ENCODE peak calls at places on chromosomes 2 and 18, in six cellular contexts. G, Q, F, R, E and Y are unnamed samples.

GRCh38 chr2:53317863-53318262 is 449.7 kb upstream of the CHAC2 start:
- DNase-seq in G (no peak), Q (no peak), F (peak; percentile 19), R (no peak), E (peak; percentile 21), Y (no peak)

GRCh38 chr2:41870948-41871522 is 176.8 kb upstream of the PKDCC start:
- DNase-seq in G (peak; percentile 32), Q (no peak), F (peak; percentile 52), R (no peak), E (no peak), Y (peak; percentile 66)

GRCh38 chr2:102753563-102754159 is 8.2 kb upstream of the TMEM182 start:
- DNase-seq in G (peak; percentile 38), Q (peak; percentile 32), F (peak; percentile 51), R (peak; percentile 69), E (peak; percentile 47), Y (peak; percentile 75)

GRCh38 chr18:59005266-59005665 is 134.4 kb upstream of the SEC11C start:
- DNase-seq in G (peak; percentile 57), Q (no peak), F (peak; percentile 61), R (peak; percentile 37), E (no peak), Y (peak; percentile 99)

GRCh38 chr2:38097611-38098350 is 21.8 kb upstream of the CYP1B1 start:
- DNase-seq in G (peak; percentile 73), Q (no peak), F (peak; percentile 78), R (no peak), E (peak; percentile 31), Y (no peak)

GRCh38 chr2:5520352-5520996 is 171.7 kb upstream of the SOX11 start:
- DNase-seq in G (peak; percentile 63), Q (no peak), F (peak; percentile 69), R (peak; percentile 4), E (no peak), Y (no peak)

GRCh38 chr2:174439950-174440349 is 44.4 kb downstream of the SCRN3 start:
- DNase-seq in G (no peak), Q (no peak), F (no peak), R (no peak), E (no peak), Y (no peak)

GRCh38 chr2:14907014-14907612 is 274.6 kb downstream of the LRATD1 start:
- DNase-seq in G (no peak), Q (no peak), F (no peak), R (peak; percentile 33), E (no peak), Y (peak; percentile 62)

GRCh38 chr18:6215888-6216287 is 198.8 kb downstream of the L3MBTL4 start:
- DNase-seq in G (no peak), Q (no peak), F (no peak), R (no peak), E (no peak), Y (no peak)

GRCh38 chr2:161102770-161103450 is 57.3 kb upstream of the TANK start:
- DNase-seq in G (no peak), Q (no peak), F (peak; percentile 14), R (peak; percentile 61), E (peak; percentile 36), Y (peak; percentile 54)

GRCh38 chr2:205937193-205937592 is 148.8 kb downstream of the INO80D start:
- DNase-seq in G (no peak), Q (no peak), F (no peak), R (no peak), E (no peak), Y (no peak)

DNA sequence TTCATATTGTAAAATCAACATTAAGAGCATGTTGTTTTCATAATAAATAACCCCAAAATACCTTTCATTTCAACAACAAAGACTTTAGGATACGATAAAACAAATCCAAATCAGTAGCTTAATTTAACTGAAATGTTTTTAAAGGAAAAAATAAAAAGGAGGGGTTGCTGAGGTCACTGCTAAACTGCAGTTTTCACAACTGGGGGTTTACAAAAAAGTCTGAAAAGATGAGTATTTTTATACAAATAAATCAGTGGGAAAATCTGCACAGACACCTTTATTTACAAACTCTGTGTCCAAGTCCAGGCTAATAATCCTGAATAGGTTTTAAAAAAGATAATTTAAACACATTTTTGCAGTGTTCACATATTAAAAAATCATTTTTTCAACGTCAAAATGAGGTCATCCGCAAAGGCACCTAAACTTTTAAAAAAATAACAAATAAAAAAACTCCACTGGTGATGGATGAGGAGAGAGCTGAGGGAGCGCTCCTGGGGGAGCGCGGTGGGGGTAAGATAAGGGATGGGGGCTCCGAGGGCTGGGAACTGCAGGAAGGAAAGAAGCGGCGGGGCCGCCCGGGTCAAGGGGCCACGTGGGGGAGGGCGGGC is 3.1 kb downstream of the DLX2 start:
- DNase-seq in G (no peak), Q (no peak), F (no peak), R (no peak), E (no peak), Y (no peak)
- TF ChIP-seq EZH2 in G (no peak), Q (no peak), F (no peak), R (no peak), E (no peak), Y (no peak)

DNA sequence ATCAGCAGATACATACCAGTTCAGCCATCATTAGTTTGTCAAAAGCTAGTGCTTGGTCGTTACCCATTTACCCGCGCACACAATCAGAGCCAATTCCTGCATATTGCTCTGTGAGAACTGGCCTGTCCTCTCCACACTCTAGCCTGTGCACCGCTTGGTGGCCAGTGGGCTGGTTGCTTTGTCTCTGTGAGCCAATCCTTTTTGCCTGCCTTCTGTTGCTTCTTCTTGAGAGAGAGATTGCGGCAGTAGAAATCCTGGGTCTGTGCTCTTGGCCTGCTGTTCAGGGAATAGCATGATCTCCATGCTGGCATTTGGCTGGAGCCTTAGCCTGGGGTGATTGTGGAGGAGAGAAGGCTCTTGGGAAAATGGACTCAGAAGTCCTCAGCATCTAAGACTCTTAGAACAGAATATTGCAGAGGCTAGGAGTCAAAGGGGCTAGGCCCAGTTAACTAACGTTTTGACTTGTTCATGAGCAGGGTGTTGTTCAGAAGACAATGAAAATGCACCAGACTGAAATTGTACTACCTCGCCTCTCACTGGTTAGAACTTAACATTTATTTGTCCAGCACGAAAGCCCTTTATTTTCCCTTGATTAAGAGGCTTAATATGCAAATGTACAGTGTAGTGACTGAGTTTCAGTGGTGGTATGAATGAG is 37.1 kb downstream of the MAP4K4 start:
- DNase-seq in G (no peak), Q (no peak), F (no peak), R (no peak), E (no peak), Y (no peak)
- H3K4me1 ChIP-seq in G (peaks cover 40% of the 10 kb centered on the region), Q (no peaks in the 10 kb centered on the region), F (peaks cover 36% of the 10 kb centered on the region), R (peaks cover 63% of the 10 kb centered on the region), E (peaks cover 66% of the 10 kb centered on the region), Y (peaks cover 32% of the 10 kb centered on the region)

DNA sequence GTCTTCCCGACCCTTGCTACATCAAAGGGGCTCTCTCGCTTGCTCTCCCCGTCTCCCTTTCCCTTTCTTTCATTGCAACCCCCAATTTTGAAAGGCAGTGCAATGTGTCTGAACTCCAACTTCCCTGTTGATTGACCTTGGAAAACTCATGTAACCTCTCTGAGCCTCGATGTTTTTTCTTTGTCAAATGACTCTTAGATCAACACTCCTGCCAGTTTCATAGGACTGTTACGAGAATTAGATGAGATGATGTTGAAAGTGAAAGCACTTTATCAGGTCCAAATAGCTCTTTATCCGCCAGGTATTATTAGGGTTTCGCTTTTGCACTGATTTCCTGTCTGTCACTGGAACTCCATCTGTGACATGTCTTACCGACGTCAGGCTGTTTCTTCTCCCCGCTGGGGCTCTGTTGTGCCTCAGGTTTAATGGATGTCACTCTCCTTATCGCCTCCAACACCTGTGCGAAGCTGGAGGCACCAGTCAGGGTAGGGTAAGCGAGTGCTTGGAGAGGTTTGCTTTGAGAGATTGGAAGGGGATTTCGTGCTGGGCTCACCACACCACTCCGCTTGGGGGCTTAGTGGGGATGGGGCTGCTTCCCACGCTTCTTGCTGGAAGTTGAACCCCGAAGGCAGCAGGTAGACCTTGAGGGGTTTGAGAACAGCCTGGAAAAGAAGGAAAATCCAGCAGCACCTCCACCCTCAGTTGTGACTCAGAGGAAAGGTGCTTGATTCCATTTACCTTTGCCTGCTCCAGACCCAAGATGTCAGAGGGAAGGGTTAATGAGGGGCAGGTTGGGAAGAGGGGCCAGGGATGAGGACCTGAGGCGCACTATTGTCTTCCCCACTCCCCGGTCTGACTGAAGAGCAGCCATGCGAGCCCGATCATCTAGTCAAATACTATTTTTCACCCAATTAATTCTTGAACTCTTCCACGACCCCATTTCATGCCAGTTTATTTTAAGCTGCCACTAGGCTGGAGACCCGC is 4.3 kb downstream of the GAD1 start:
- DNase-seq in G (no peak), Q (no peak), F (no peak), R (no peak), E (no peak), Y (peak; percentile 35)
- TF ChIP-seq EZH2 in G (peak; percentile 55), Q (no peak), F (peak; percentile 19), R (no peak), E (peak; percentile 9), Y (no peak)

GRCh38 chr18:74283646-74284045 is 8.1 kb downstream of the CYB5A start:
- DNase-seq in G (no peak), Q (no peak), F (no peak), R (no peak), E (no peak), Y (no peak)
- H3K4me1 ChIP-seq in G (no peaks in the 10 kb centered on the region), Q (peaks cover 4% of the 10 kb centered on the region), F (peaks cover 4% of the 10 kb centered on the region), R (peaks cover 59% of the 10 kb centered on the region), E (no peaks in the 10 kb centered on the region), Y (no peaks in the 10 kb centered on the region)

GRCh38 chr18:26654173-26655009 is 106.0 kb upstream of the KCTD1 start:
- DNase-seq in G (no peak), Q (no peak), F (no peak), R (no peak), E (no peak), Y (no peak)
- TF ChIP-seq EZH2 in G (no peak), Q (no peak), F (no peak), R (no peak), E (peak; percentile 31), Y (peak; percentile 11)

DNA sequence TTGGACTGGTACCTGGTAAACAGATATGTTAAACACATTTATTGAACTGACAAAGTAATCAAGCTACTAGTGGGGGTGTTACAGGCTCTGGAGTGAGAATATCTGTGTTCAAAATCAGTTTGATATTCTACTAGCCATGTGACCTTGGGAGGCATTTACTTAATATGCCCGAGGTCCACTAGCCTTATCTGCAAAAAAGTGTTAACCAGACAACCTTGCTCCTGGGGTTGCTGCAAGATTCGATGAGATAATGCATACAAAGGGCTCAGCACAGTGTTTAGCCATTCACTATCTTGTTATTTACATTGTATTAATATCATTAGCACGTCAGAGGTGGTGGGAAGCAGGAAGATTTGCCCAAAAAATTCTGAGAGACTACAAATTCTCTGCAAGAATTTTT is 103.3 kb downstream of the CDH2 start:
- DNase-seq in G (no peak), Q (no peak), F (no peak), R (no peak), E (no peak), Y (no peak)
- H3K4me1 ChIP-seq in G (peaks cover 19% of the 10 kb centered on the region), Q (no peaks in the 10 kb centered on the region), F (no peaks in the 10 kb centered on the region), R (peaks cover 7% of the 10 kb centered on the region), E (no peaks in the 10 kb centered on the region), Y (no peaks in the 10 kb centered on the region)